ENCODE peak calls at places on chromosomes 7 and 10, in six cellular contexts. One of them, this sample, is unnamed.

GRCh38 chr10:59177031-59177861 is 803 bp downstream of the PHYHIPL start:
- DNase-seq in Caco-2: peak; percentile 85
- DNase-seq in HCT116: no peak
- DNase-seq in astrocyte: peak; percentile 88
- DNase-seq in heart right ventricle: no peak
- DNase-seq in A549: peak; percentile 31
- DNase-seq in this sample: peak; percentile 28

GRCh38 chr10:17006631-17007161 is 122.9 kb downstream of the CUBN start:
- DNase-seq in astrocyte: peak; percentile 68
- DNase-seq in A549: no peak
- DNase-seq in HCT116: no peak
- DNase-seq in Caco-2: no peak
- DNase-seq in heart right ventricle: no peak
- DNase-seq in this sample: no peak

GRCh38 chr10:118522791-118523498 is 72.5 kb downstream of the PRLHR start:
- DNase-seq in A549: no peak
- DNase-seq in heart right ventricle: no peak
- DNase-seq in astrocyte: peak; percentile 60
- DNase-seq in Caco-2: no peak
- DNase-seq in HCT116: peak; percentile 29
- DNase-seq in this sample: no peak

GRCh38 chr7:5776894-5777645 is 4.4 kb downstream of the RNF216 start:
- DNase-seq in Caco-2: no peak
- DNase-seq in astrocyte: no peak
- DNase-seq in A549: no peak
- DNase-seq in heart right ventricle: no peak
- DNase-seq in HCT116: no peak
- DNase-seq in this sample: no peak

GRCh38 chr10:113138937-113139585 is 189.0 kb downstream of the TCF7L2 start:
- DNase-seq in Caco-2: no peak
- DNase-seq in astrocyte: no peak
- DNase-seq in HCT116: no peak
- DNase-seq in A549: no peak
- DNase-seq in heart right ventricle: no peak
- DNase-seq in this sample: no peak

GRCh38 chr10:43576580-43576979 is 2.2 kb upstream of the ZNF239 start:
- DNase-seq in astrocyte: no peak
- DNase-seq in heart right ventricle: no peak
- DNase-seq in Caco-2: no peak
- DNase-seq in HCT116: no peak
- DNase-seq in A549: no peak
- DNase-seq in this sample: no peak

GRCh38 chr10:10515479-10516204 is 502.0 kb upstream of the CELF2 start:
- DNase-seq in Caco-2: no peak
- DNase-seq in HCT116: no peak
- DNase-seq in astrocyte: peak; percentile 24
- DNase-seq in A549: no peak
- DNase-seq in heart right ventricle: no peak
- DNase-seq in this sample: no peak

GRCh38 chr10:69276503-69276902 is 1.8 kb upstream of the HK1 start:
- DNase-seq in HCT116: no peak
- DNase-seq in heart right ventricle: no peak
- DNase-seq in Caco-2: no peak
- DNase-seq in A549: no peak
- DNase-seq in astrocyte: no peak
- DNase-seq in this sample: no peak

GRCh38 chr7:89133819-89134218 is 338.3 kb upstream of the TEX47 start:
- DNase-seq in heart right ventricle: no peak
- DNase-seq in A549: no peak
- DNase-seq in astrocyte: no peak
- DNase-seq in HCT116: no peak
- DNase-seq in Caco-2: no peak
- DNase-seq in this sample: no peak

GRCh38 chr10:62264702-62265436 is 3.8 kb downstream of the RTKN2 start:
- DNase-seq in heart right ventricle: no peak
- DNase-seq in astrocyte: peak; percentile 87
- DNase-seq in A549: peak; percentile 85
- DNase-seq in Caco-2: peak; percentile 88
- DNase-seq in HCT116: peak; percentile 87
- DNase-seq in this sample: no peak

DNA sequence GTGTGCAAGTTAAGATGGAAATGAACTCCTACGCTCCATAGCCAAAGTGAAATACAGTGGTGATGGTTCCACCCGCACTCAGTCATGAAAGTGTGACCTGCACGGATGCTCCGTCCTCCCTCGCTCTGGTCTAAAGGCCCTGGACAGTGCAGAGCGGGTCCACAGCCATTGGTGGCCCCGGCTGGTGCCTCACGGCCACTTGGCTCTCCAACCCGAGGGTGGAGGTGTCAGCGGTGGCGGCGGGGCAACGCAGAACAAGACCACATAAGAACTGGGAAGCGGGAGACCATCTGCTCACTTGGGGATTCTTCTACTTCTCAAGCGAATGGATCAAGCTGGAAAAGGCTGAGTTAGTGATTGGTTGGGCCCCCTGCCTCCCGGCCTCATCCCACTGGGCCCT is 60.7 kb downstream of the NKX6-2 start:
- DNase-seq in astrocyte: no peak
- DNase-seq in HCT116: no peak
- DNase-seq in A549: no peak
- DNase-seq in Caco-2: no peak
- DNase-seq in heart right ventricle: no peak
- DNase-seq in this sample: no peak
- H3K4me1 ChIP-seq in astrocyte: no peaks in the 10 kb centered on the region
- H3K4me1 ChIP-seq in HCT116: no peaks in the 10 kb centered on the region
- H3K4me1 ChIP-seq in A549: no peaks in the 10 kb centered on the region
- H3K4me1 ChIP-seq in Caco-2: no peaks in the 10 kb centered on the region
- H3K4me1 ChIP-seq in heart right ventricle: peaks cover 16% of the 10 kb centered on the region
- H3K4me1 ChIP-seq in this sample: no peaks in the 10 kb centered on the region

DNA sequence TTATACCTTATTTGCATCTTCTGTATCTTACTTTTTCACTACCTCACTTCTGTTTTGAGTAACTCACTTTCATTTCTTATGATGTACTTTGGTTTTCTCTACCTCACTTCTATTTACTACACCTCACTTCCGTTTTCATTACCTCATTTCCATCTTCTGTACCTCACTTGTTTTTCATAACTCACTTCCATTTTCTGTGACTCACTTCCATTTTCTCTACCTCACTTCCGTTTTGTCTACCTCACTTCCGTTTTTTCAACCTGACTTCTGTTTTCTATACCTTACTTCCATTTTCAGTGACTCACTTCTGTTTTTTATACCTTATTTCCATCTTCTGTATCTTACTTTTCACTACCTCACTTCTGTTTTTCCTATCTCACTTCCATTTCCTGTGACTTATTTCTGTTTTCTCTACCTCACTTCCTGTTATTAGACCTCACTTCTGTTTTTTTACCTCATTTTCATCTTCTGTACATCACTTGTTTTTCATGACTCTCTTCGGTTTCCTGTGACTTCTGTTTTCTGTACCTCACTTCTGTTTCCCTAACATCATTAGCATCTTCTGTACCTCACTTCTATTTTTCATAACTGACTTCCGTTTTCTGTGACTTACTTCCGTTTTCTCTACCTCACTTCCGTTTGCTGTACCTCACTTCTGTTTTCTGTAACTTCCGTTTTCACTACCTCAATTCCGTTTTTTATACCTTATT is 493.1 kb upstream of the AKR1E2 start:
- DNase-seq in heart right ventricle: no peak
- DNase-seq in astrocyte: no peak
- DNase-seq in Caco-2: no peak
- DNase-seq in A549: no peak
- DNase-seq in HCT116: no peak
- DNase-seq in this sample: no peak
- TF ChIP-seq CTCF in heart right ventricle: no peak
- TF ChIP-seq CTCF in astrocyte: no peak
- TF ChIP-seq CTCF in Caco-2: no peak
- TF ChIP-seq CTCF in A549: no peak
- TF ChIP-seq CTCF in HCT116: no peak
- TF ChIP-seq CTCF in this sample: no peak

GRCh38 chr7:82410461-82410860 is 33.1 kb downstream of the CACNA2D1 start:
- DNase-seq in astrocyte: no peak
- DNase-seq in A549: no peak
- DNase-seq in Caco-2: no peak
- DNase-seq in HCT116: no peak
- DNase-seq in heart right ventricle: peak; percentile 37
- DNase-seq in this sample: no peak
- H3K4me3 ChIP-seq in astrocyte: no peak overlapping the region
- H3K4me3 ChIP-seq in A549: no peak overlapping the region
- H3K4me3 ChIP-seq in Caco-2: no peak overlapping the region
- H3K4me3 ChIP-seq in HCT116: no peak overlapping the region
- H3K4me3 ChIP-seq in heart right ventricle: peak overlapping the region; percentile 48
- H3K4me3 ChIP-seq in this sample: no peak overlapping the region

GRCh38 chr10:3749011-3749410 is 36.0 kb downstream of the KLF6 start:
- DNase-seq in heart right ventricle: no peak
- DNase-seq in astrocyte: no peak
- DNase-seq in A549: no peak
- DNase-seq in HCT116: no peak
- DNase-seq in Caco-2: no peak
- DNase-seq in this sample: no peak
- H3K4me1 ChIP-seq in heart right ventricle: peaks cover 46% of the 10 kb centered on the region
- H3K4me1 ChIP-seq in astrocyte: peaks cover 8% of the 10 kb centered on the region
- H3K4me1 ChIP-seq in A549: no peaks in the 10 kb centered on the region
- H3K4me1 ChIP-seq in HCT116: peaks cover 2% of the 10 kb centered on the region
- H3K4me1 ChIP-seq in Caco-2: peaks cover 34% of the 10 kb centered on the region
- H3K4me1 ChIP-seq in this sample: no peaks in the 10 kb centered on the region

GRCh38 chr7:150936018-150936417 is 42.1 kb downstream of the KCNH2 start:
- DNase-seq in astrocyte: no peak
- DNase-seq in A549: no peak
- DNase-seq in Caco-2: no peak
- DNase-seq in HCT116: no peak
- DNase-seq in heart right ventricle: no peak
- DNase-seq in this sample: no peak

GRCh38 chr7:150937848-150938561 is 40.1 kb downstream of the KCNH2 start:
- DNase-seq in A549: no peak
- DNase-seq in HCT116: no peak
- DNase-seq in astrocyte: peak; percentile 55
- DNase-seq in Caco-2: no peak
- DNase-seq in heart right ventricle: no peak
- DNase-seq in this sample: no peak

GRCh38 chr7:150931199-150931869 is 46.8 kb downstream of the KCNH2 start:
- DNase-seq in HCT116: no peak
- DNase-seq in astrocyte: no peak
- DNase-seq in A549: no peak
- DNase-seq in Caco-2: no peak
- DNase-seq in heart right ventricle: no peak
- DNase-seq in this sample: no peak

GRCh38 chr7:150935149-150935548 is 43.0 kb downstream of the KCNH2 start:
- DNase-seq in HCT116: no peak
- DNase-seq in A549: no peak
- DNase-seq in heart right ventricle: no peak
- DNase-seq in astrocyte: no peak
- DNase-seq in Caco-2: no peak
- DNase-seq in this sample: no peak

GRCh38 chr7:150934045-150934766 is 43.9 kb downstream of the KCNH2 start:
- DNase-seq in HCT116: no peak
- DNase-seq in heart right ventricle: no peak
- DNase-seq in A549: no peak
- DNase-seq in Caco-2: no peak
- DNase-seq in astrocyte: no peak
- DNase-seq in this sample: no peak
- TF ChIP-seq CTCF in HCT116: no peak
- TF ChIP-seq CTCF in heart right ventricle: no peak
- TF ChIP-seq CTCF in A549: no peak
- TF ChIP-seq CTCF in Caco-2: no peak
- TF ChIP-seq CTCF in astrocyte: no peak
- TF ChIP-seq CTCF in this sample: no peak

This sample was measured in mucosa of descending colon.